ENCODE peak calls at places on chromosomes 2 and 18, in seven cellular contexts. One of them, this sample, is unnamed.

GRCh38 chr2:226835420-226835795 is 446 bp upstream of the RHBDD1 start:
- DNase-seq in activated naive CD4-positive, alpha-beta T cell: no peak
- DNase-seq in T-helper 9 cell: no peak
- DNase-seq in NCI-H1092 treated with DMSO at 0.1 percent for 48 hours: no peak
- DNase-seq in aorta: no peak
- DNase-seq in C1 segment of cervical spinal cord: no peak
- DNase-seq in fibroblast of the conjunctiva: no peak
- DNase-seq in this sample: no peak

GRCh38 chr18:29160123-29160522 is 983.2 kb upstream of the CDH2 start:
- DNase-seq in activated naive CD4-positive, alpha-beta T cell: no peak
- DNase-seq in T-helper 9 cell: no peak
- DNase-seq in NCI-H1092 treated with DMSO at 0.1 percent for 48 hours: peak
- DNase-seq in aorta: no peak
- DNase-seq in C1 segment of cervical spinal cord: no peak
- DNase-seq in fibroblast of the conjunctiva: no peak
- DNase-seq in this sample: no peak

GRCh38 chr2:55620123-55620779 is 2.8 kb upstream of the PPP4R3B start:
- DNase-seq in activated naive CD4-positive, alpha-beta T cell: no peak
- DNase-seq in T-helper 9 cell: no peak
- DNase-seq in NCI-H1092 treated with DMSO at 0.1 percent for 48 hours: no peak
- DNase-seq in aorta: no peak
- DNase-seq in C1 segment of cervical spinal cord: no peak
- DNase-seq in fibroblast of the conjunctiva: no peak
- DNase-seq in this sample: no peak

GRCh38 chr2:189506514-189506976 is 65.3 kb downstream of the WDR75 start:
- DNase-seq in activated naive CD4-positive, alpha-beta T cell: no peak
- DNase-seq in T-helper 9 cell: no peak
- DNase-seq in NCI-H1092 treated with DMSO at 0.1 percent for 48 hours: no peak
- DNase-seq in aorta: no peak
- DNase-seq in C1 segment of cervical spinal cord: no peak
- DNase-seq in fibroblast of the conjunctiva: no peak
- DNase-seq in this sample: no peak

GRCh38 chr2:30287190-30287589 is 55.9 kb downstream of the LBH start:
- DNase-seq in activated naive CD4-positive, alpha-beta T cell: no peak
- DNase-seq in T-helper 9 cell: no peak
- DNase-seq in NCI-H1092 treated with DMSO at 0.1 percent for 48 hours: no peak
- DNase-seq in aorta: no peak
- DNase-seq in C1 segment of cervical spinal cord: no peak
- DNase-seq in fibroblast of the conjunctiva: no peak
- DNase-seq in this sample: no peak

GRCh38 chr2:159228006-159228655 is 58.4 kb downstream of the WDSUB1 start:
- DNase-seq in activated naive CD4-positive, alpha-beta T cell: no peak
- DNase-seq in T-helper 9 cell: no peak
- DNase-seq in NCI-H1092 treated with DMSO at 0.1 percent for 48 hours: no peak
- DNase-seq in aorta: no peak
- DNase-seq in C1 segment of cervical spinal cord: peak
- DNase-seq in fibroblast of the conjunctiva: peak
- DNase-seq in this sample: no peak

GRCh38 chr2:120501591-120501990 is 155.7 kb downstream of the INHBB start:
- DNase-seq in activated naive CD4-positive, alpha-beta T cell: no peak
- DNase-seq in T-helper 9 cell: no peak
- DNase-seq in NCI-H1092 treated with DMSO at 0.1 percent for 48 hours: no peak
- DNase-seq in aorta: no peak
- DNase-seq in C1 segment of cervical spinal cord: no peak
- DNase-seq in fibroblast of the conjunctiva: no peak
- DNase-seq in this sample: no peak

GRCh38 chr2:232341061-232341738 is 37.4 kb upstream of the ALPP start:
- DNase-seq in activated naive CD4-positive, alpha-beta T cell: no peak
- DNase-seq in T-helper 9 cell: no peak
- DNase-seq in NCI-H1092 treated with DMSO at 0.1 percent for 48 hours: no peak
- DNase-seq in aorta: no peak
- DNase-seq in C1 segment of cervical spinal cord: no peak
- DNase-seq in fibroblast of the conjunctiva: no peak
- DNase-seq in this sample: no peak

GRCh38 chr2:232330068-232330999 is 48.2 kb upstream of the ALPP start:
- DNase-seq in activated naive CD4-positive, alpha-beta T cell: no peak
- DNase-seq in T-helper 9 cell: no peak
- DNase-seq in NCI-H1092 treated with DMSO at 0.1 percent for 48 hours: no peak
- DNase-seq in aorta: no peak
- DNase-seq in C1 segment of cervical spinal cord: no peak
- DNase-seq in fibroblast of the conjunctiva: no peak
- DNase-seq in this sample: no peak

GRCh38 chr2:98343371-98343770 is 2.9 kb upstream of the CNGA3 start:
- DNase-seq in activated naive CD4-positive, alpha-beta T cell: no peak
- DNase-seq in T-helper 9 cell: no peak
- DNase-seq in NCI-H1092 treated with DMSO at 0.1 percent for 48 hours: no peak
- DNase-seq in aorta: no peak
- DNase-seq in C1 segment of cervical spinal cord: no peak
- DNase-seq in fibroblast of the conjunctiva: no peak
- DNase-seq in this sample: no peak

GRCh38 chr18:55863876-55864275 is 275.9 kb upstream of the TCF4 start:
- DNase-seq in activated naive CD4-positive, alpha-beta T cell: no peak
- DNase-seq in T-helper 9 cell: no peak
- DNase-seq in NCI-H1092 treated with DMSO at 0.1 percent for 48 hours: no peak
- DNase-seq in aorta: no peak
- DNase-seq in C1 segment of cervical spinal cord: no peak
- DNase-seq in fibroblast of the conjunctiva: no peak
- DNase-seq in this sample: no peak

GRCh38 chr18:22171263-22171838 is 2.0 kb downstream of the GATA6 start:
- DNase-seq in activated naive CD4-positive, alpha-beta T cell: no peak
- DNase-seq in T-helper 9 cell: no peak
- DNase-seq in NCI-H1092 treated with DMSO at 0.1 percent for 48 hours: no peak
- DNase-seq in aorta: no peak
- DNase-seq in C1 segment of cervical spinal cord: no peak
- DNase-seq in fibroblast of the conjunctiva: no peak
- DNase-seq in this sample: no peak

This sample was measured in activated T-helper 1 cell treated with Interleukin-2 at 50 U/mL for 16 hours.